ENCODE peak calls at places on chromosomes 2 and 18, in nine cellular contexts. J, X, N, B, C, Y, K, T and Q are unnamed samples.

GRCh38 chr2:84817239-84817655 is 63.6 kb downstream of the TRABD2A start:
- DNase-seq in J (no peak), X (no peak), N (no peak), B (no peak), C (no peak), Y (peak; percentile 68), K (no peak), T (peak; percentile 83), Q (no peak)

GRCh38 chr2:18828296-18828695 is 238.9 kb upstream of the NT5C1B start:
- DNase-seq in J (no peak), X (no peak), N (no peak), B (no peak), C (no peak), Y (no peak), K (no peak), T (no peak), Q (no peak)

GRCh38 chr2:15957881-15958713 is 17.7 kb downstream of the MYCN start:
- DNase-seq in J (no peak), X (no peak), N (peak; percentile 94), B (no peak), C (no peak), Y (no peak), K (no peak), T (no peak), Q (no peak)

GRCh38 chr2:177363332-177363731 is 29.2 kb upstream of the AGPS start:
- DNase-seq in J (no peak), X (no peak), N (no peak), B (no peak), C (no peak), Y (no peak), K (no peak), T (no peak), Q (no peak)

GRCh38 chr2:126971481-126972271 is 73.0 kb downstream of the TEX51 start:
- DNase-seq in J (peak; percentile 70), X (peak; percentile 30), N (peak; percentile 77), B (peak; percentile 78), C (peak; percentile 93), Y (peak; percentile 89), K (peak; percentile 51), T (peak; percentile 55), Q (peak; percentile 61)

GRCh38 chr2:228866781-228867180 is 404.3 kb downstream of the PID1 start:
- DNase-seq in J (no peak), X (no peak), N (no peak), B (no peak), C (no peak), Y (no peak), K (no peak), T (no peak), Q (no peak)

GRCh38 chr2:73172963-73173362 is 29.4 kb upstream of the NOTO start:
- DNase-seq in J (no peak), X (no peak), N (no peak), B (no peak), C (no peak), Y (peak; percentile 71), K (no peak), T (no peak), Q (no peak)

GRCh38 chr2:68771211-68771721 is 36.7 kb downstream of the ARHGAP25 start:
- DNase-seq in J (no peak), X (no peak), N (no peak), B (peak; percentile 58), C (no peak), Y (peak; percentile 56), K (no peak), T (no peak), Q (peak; percentile 70)

GRCh38 chr18:524496-524895 is 24.0 kb upstream of the COLEC12 start:
- DNase-seq in J (peak; percentile 38), X (no peak), N (no peak), B (no peak), C (no peak), Y (no peak), K (no peak), T (no peak), Q (peak; percentile 39)

GRCh38 chr2:212548459-212548815 is 9.8 kb upstream of the ERBB4 start:
- DNase-seq in J (peak; percentile 34), X (peak; percentile 4), N (no peak), B (peak; percentile 58), C (no peak), Y (no peak), K (no peak), T (no peak), Q (peak; percentile 10)

GRCh38 chr2:167134381-167135072 is 246.2 kb downstream of the XIRP2 start:
- DNase-seq in J (peak; percentile 87), X (no peak), N (no peak), B (peak; percentile 19), C (no peak), Y (no peak), K (no peak), T (no peak), Q (no peak)

GRCh38 chr2:162022290-162022945 is 51.6 kb downstream of the DPP4 start:
- DNase-seq in J (peak; percentile 56), X (no peak), N (no peak), B (peak; percentile 16), C (no peak), Y (no peak), K (no peak), T (no peak), Q (peak; percentile 17)

GRCh38 chr18:49861659-49862058 is 48.3 kb upstream of the ACAA2 start:
- DNase-seq in J (no peak), X (peak; percentile 9), N (no peak), B (peak; percentile 37), C (no peak), Y (peak; percentile 37), K (no peak), T (peak; percentile 8), Q (no peak)

GRCh38 chr18:75390854-75391253 is 36.6 kb downstream of the SMIM21 start:
- DNase-seq in J (no peak), X (no peak), N (no peak), B (no peak), C (no peak), Y (no peak), K (no peak), T (no peak), Q (no peak)

GRCh38 chr2:66585616-66586015 is 150.7 kb downstream of the MEIS1 start:
- DNase-seq in J (no peak), X (no peak), N (no peak), B (no peak), C (no peak), Y (no peak), K (no peak), T (no peak), Q (no peak)

GRCh38 chr18:304887-305529 is 37.2 kb upstream of the THOC1 start:
- DNase-seq in J (peak; percentile 18), X (no peak), N (peak; percentile 52), B (no peak), C (no peak), Y (no peak), K (no peak), T (no peak), Q (no peak)

GRCh38 chr2:218886461-218886947 is 5.9 kb downstream of the WNT10A start:
- DNase-seq in J (peak; percentile 11), X (no peak), N (no peak), B (no peak), C (peak; percentile 60), Y (no peak), K (no peak), T (no peak), Q (no peak)

GRCh38 chr2:66866331-66867037 is 431.6 kb downstream of the MEIS1 start:
- DNase-seq in J (peak; percentile 53), X (no peak), N (no peak), B (no peak), C (no peak), Y (no peak), K (no peak), T (no peak), Q (no peak)

GRCh38 chr2:15023231-15023630 is 390.7 kb downstream of the LRATD1 start:
- DNase-seq in J (no peak), X (no peak), N (no peak), B (no peak), C (no peak), Y (no peak), K (no peak), T (no peak), Q (no peak)

GRCh38 chr18:76447268-76447890 is 47.7 kb downstream of the ZNF516 start:
- DNase-seq in J (no peak), X (no peak), N (no peak), B (no peak), C (no peak), Y (no peak), K (no peak), T (no peak), Q (no peak)

GRCh38 chr2:70121627-70122372 is 34.5 kb downstream of the PCBP1 start:
- DNase-seq in J (no peak), X (no peak), N (no peak), B (no peak), C (peak; percentile 23), Y (no peak), K (no peak), T (no peak), Q (no peak)

GRCh38 chr2:193695367-193695766 is 1500.6 kb upstream of the TMEFF2 start:
- DNase-seq in J (peak; percentile 63), X (peak; percentile 16), N (peak; percentile 8), B (peak; percentile 59), C (no peak), Y (no peak), K (no peak), T (peak; percentile 10), Q (peak; percentile 65)

GRCh38 chr18:57837917-57838548 is 34.9 kb upstream of the ATP8B1 start:
- DNase-seq in J (no peak), X (no peak), N (no peak), B (peak; percentile 93), C (no peak), Y (peak; percentile 38), K (no peak), T (no peak), Q (peak; percentile 94)

GRCh38 chr18:3397786-3398185 is 52.2 kb upstream of the TGIF1 start:
- DNase-seq in J (no peak), X (no peak), N (no peak), B (no peak), C (no peak), Y (no peak), K (no peak), T (no peak), Q (no peak)

GRCh38 chr2:201448701-201449100 is 2.6 kb downstream of the TRAK2 start:
- DNase-seq in J (no peak), X (no peak), N (no peak), B (no peak), C (no peak), Y (no peak), K (no peak), T (no peak), Q (no peak)

GRCh38 chr2:38626326-38627031 is 23.8 kb upstream of the HNRNPLL start:
- DNase-seq in J (no peak), X (no peak), N (no peak), B (no peak), C (no peak), Y (no peak), K (no peak), T (peak; percentile 48), Q (no peak)

GRCh38 chr18:56043691-56044090 is 455.7 kb upstream of the TCF4 start:
- DNase-seq in J (no peak), X (no peak), N (no peak), B (peak; percentile 7), C (no peak), Y (no peak), K (no peak), T (no peak), Q (peak; percentile 43)